ENCODE peak calls at places on chromosomes 3 and 15, in eight cellular contexts. One of them, this sample, is unnamed.

GRCh38 chr3:40613306-40613705 is 88.5 kb downstream of the ZNF621 start:
- DNase-seq in coronary artery: no peak
- DNase-seq in astrocyte of the spinal cord: no peak
- DNase-seq in breast epithelium: no peak
- DNase-seq in adrenal gland: no peak
- DNase-seq in GM12865: no peak
- DNase-seq in ovary: no peak
- DNase-seq in fibroblast of pulmonary artery: no peak
- DNase-seq in this sample: no peak

GRCh38 chr15:77528968-77529319 is 103.8 kb downstream of the LINGO1 start:
- DNase-seq in coronary artery: no peak
- DNase-seq in astrocyte of the spinal cord: no peak
- DNase-seq in breast epithelium: no peak
- DNase-seq in adrenal gland: no peak
- DNase-seq in GM12865: no peak
- DNase-seq in ovary: peak
- DNase-seq in fibroblast of pulmonary artery: no peak
- DNase-seq in this sample: no peak

GRCh38 chr15:90607361-90607760 is 77.6 kb downstream of the CRTC3 start:
- DNase-seq in coronary artery: no peak
- DNase-seq in astrocyte of the spinal cord: no peak
- DNase-seq in breast epithelium: no peak
- DNase-seq in adrenal gland: no peak
- DNase-seq in GM12865: no peak
- DNase-seq in ovary: no peak
- DNase-seq in fibroblast of pulmonary artery: no peak
- DNase-seq in this sample: no peak

GRCh38 chr3:111610189-111610588 is 15.0 kb upstream of the ZBED2 start:
- DNase-seq in coronary artery: no peak
- DNase-seq in astrocyte of the spinal cord: no peak
- DNase-seq in breast epithelium: no peak
- DNase-seq in adrenal gland: no peak
- DNase-seq in GM12865: peak
- DNase-seq in ovary: no peak
- DNase-seq in fibroblast of pulmonary artery: no peak
- DNase-seq in this sample: peak

GRCh38 chr3:56624725-56625124 is 58.3 kb downstream of the TASOR start:
- DNase-seq in coronary artery: no peak
- DNase-seq in astrocyte of the spinal cord: peak
- DNase-seq in breast epithelium: no peak
- DNase-seq in adrenal gland: no peak
- DNase-seq in GM12865: no peak
- DNase-seq in ovary: no peak
- DNase-seq in fibroblast of pulmonary artery: peak
- DNase-seq in this sample: no peak

GRCh38 chr3:159654183-159655134 is 334.2 kb upstream of the IL12A start:
- DNase-seq in coronary artery: no peak
- DNase-seq in astrocyte of the spinal cord: no peak
- DNase-seq in breast epithelium: no peak
- DNase-seq in adrenal gland: no peak
- DNase-seq in GM12865: no peak
- DNase-seq in ovary: no peak
- DNase-seq in fibroblast of pulmonary artery: no peak
- DNase-seq in this sample: no peak

GRCh38 chr3:185280572-185281365 is 26.9 kb upstream of the EHHADH start:
- DNase-seq in coronary artery: no peak
- DNase-seq in astrocyte of the spinal cord: peak
- DNase-seq in breast epithelium: no peak
- DNase-seq in adrenal gland: no peak
- DNase-seq in GM12865: peak
- DNase-seq in ovary: no peak
- DNase-seq in fibroblast of pulmonary artery: peak
- DNase-seq in this sample: no peak

GRCh38 chr15:62835762-62836161 is 206.8 kb upstream of the TPM1 start:
- DNase-seq in coronary artery: no peak
- DNase-seq in astrocyte of the spinal cord: no peak
- DNase-seq in breast epithelium: no peak
- DNase-seq in adrenal gland: no peak
- DNase-seq in GM12865: no peak
- DNase-seq in ovary: no peak
- DNase-seq in fibroblast of pulmonary artery: no peak
- DNase-seq in this sample: no peak

GRCh38 chr3:13343601-13344000 is 76.5 kb downstream of the NUP210 start:
- DNase-seq in coronary artery: no peak
- DNase-seq in astrocyte of the spinal cord: no peak
- DNase-seq in breast epithelium: no peak
- DNase-seq in adrenal gland: no peak
- DNase-seq in GM12865: no peak
- DNase-seq in ovary: no peak
- DNase-seq in fibroblast of pulmonary artery: no peak
- DNase-seq in this sample: no peak
- TF ChIP-seq CTCF in coronary artery: no peak
- TF ChIP-seq CTCF in astrocyte of the spinal cord: no peak
- TF ChIP-seq CTCF in breast epithelium: no peak
- TF ChIP-seq CTCF in adrenal gland: no peak
- TF ChIP-seq CTCF in GM12865: no peak
- TF ChIP-seq CTCF in ovary: no peak
- TF ChIP-seq CTCF in fibroblast of pulmonary artery: no peak
- TF ChIP-seq CTCF in this sample: no peak

GRCh38 chr3:128381609-128382008 is 85.1 kb downstream of the DNAJB8 start:
- DNase-seq in coronary artery: no peak
- DNase-seq in astrocyte of the spinal cord: no peak
- DNase-seq in breast epithelium: no peak
- DNase-seq in adrenal gland: no peak
- DNase-seq in GM12865: no peak
- DNase-seq in ovary: no peak
- DNase-seq in fibroblast of pulmonary artery: no peak
- DNase-seq in this sample: no peak

GRCh38 chr3:128385080-128385832 is 81.4 kb downstream of the DNAJB8 start:
- DNase-seq in coronary artery: peak
- DNase-seq in astrocyte of the spinal cord: peak
- DNase-seq in breast epithelium: peak
- DNase-seq in adrenal gland: peak
- DNase-seq in GM12865: no peak
- DNase-seq in ovary: peak
- DNase-seq in fibroblast of pulmonary artery: peak
- DNase-seq in this sample: no peak

GRCh38 chr3:128382221-128382807 is 84.4 kb downstream of the DNAJB8 start:
- DNase-seq in coronary artery: no peak
- DNase-seq in astrocyte of the spinal cord: no peak
- DNase-seq in breast epithelium: peak
- DNase-seq in adrenal gland: peak
- DNase-seq in GM12865: no peak
- DNase-seq in ovary: no peak
- DNase-seq in fibroblast of pulmonary artery: no peak
- DNase-seq in this sample: no peak

GRCh38 chr3:128380719-128381118 is 86.0 kb downstream of the DNAJB8 start:
- DNase-seq in coronary artery: no peak
- DNase-seq in astrocyte of the spinal cord: no peak
- DNase-seq in breast epithelium: no peak
- DNase-seq in adrenal gland: no peak
- DNase-seq in GM12865: no peak
- DNase-seq in ovary: no peak
- DNase-seq in fibroblast of pulmonary artery: no peak
- DNase-seq in this sample: no peak

DNA sequence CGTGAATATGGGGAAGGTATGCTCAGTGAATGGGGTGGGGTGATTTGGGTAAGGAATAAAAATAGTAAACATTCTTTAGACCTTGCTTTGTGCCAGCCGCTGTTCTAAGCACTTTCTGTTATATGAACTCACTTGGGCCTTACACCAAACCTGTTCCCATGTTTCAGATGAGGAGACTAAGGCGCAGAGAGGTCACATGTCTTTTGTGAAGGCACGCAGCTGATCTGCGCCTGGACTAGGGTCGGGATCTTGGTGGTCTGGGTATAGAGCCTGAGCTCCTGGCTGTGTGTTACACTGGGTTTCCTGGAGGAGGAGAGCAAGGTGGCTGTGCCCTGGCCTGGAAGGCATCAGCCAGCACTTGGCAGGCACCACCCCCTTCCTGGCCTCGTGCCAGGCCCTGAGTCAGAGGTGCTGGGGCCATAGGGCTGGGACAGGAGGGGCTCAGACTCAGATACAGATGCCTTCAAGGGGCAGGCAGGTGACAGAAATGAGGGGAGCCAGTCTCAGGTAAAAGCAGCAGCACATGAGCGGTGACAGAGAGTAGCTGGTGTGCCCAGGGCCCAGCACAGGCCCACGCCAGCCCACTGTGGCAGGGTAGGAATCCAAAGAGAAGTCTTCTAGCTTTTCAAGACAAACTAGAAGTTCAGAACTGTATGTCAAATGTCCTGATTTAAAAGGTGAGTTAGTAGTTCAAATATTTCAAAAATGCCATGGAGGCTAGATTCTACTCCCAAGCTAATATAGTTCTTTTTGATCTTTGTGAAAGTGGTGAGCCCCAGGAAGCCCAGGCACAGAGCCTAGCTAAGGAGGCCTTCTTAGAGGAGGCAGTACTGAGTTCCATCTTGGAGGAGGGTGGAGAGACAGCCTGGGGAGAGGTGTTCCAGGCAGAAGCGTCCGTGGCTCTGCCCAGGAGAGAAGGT is 83.1 kb downstream of the DNAJB8 start:
- DNase-seq in coronary artery: peak
- DNase-seq in astrocyte of the spinal cord: peak
- DNase-seq in breast epithelium: peak
- DNase-seq in adrenal gland: peak
- DNase-seq in GM12865: no peak
- DNase-seq in ovary: peak
- DNase-seq in fibroblast of pulmonary artery: peak
- DNase-seq in this sample: no peak
- H3K4me3 ChIP-seq in coronary artery: no peak
- H3K4me3 ChIP-seq in astrocyte of the spinal cord: no peak
- H3K4me3 ChIP-seq in breast epithelium: no peak
- H3K4me3 ChIP-seq in adrenal gland: no peak
- H3K4me3 ChIP-seq in GM12865: no peak
- H3K4me3 ChIP-seq in ovary: no peak
- H3K4me3 ChIP-seq in fibroblast of pulmonary artery: no peak
- H3K4me3 ChIP-seq in this sample: no peak

GRCh38 chr3:197487911-197488391 is 67.8 kb downstream of the BDH1 start:
- DNase-seq in coronary artery: no peak
- DNase-seq in astrocyte of the spinal cord: peak
- DNase-seq in breast epithelium: peak
- DNase-seq in adrenal gland: peak
- DNase-seq in GM12865: no peak
- DNase-seq in ovary: no peak
- DNase-seq in fibroblast of pulmonary artery: peak
- DNase-seq in this sample: no peak

GRCh38 chr3:197491478-197491877 is 64.3 kb downstream of the BDH1 start:
- DNase-seq in coronary artery: no peak
- DNase-seq in astrocyte of the spinal cord: no peak
- DNase-seq in breast epithelium: no peak
- DNase-seq in adrenal gland: no peak
- DNase-seq in GM12865: no peak
- DNase-seq in ovary: no peak
- DNase-seq in fibroblast of pulmonary artery: no peak
- DNase-seq in this sample: no peak

GRCh38 chr3:197490659-197491058 is 65.1 kb downstream of the BDH1 start:
- DNase-seq in coronary artery: no peak
- DNase-seq in astrocyte of the spinal cord: no peak
- DNase-seq in breast epithelium: no peak
- DNase-seq in adrenal gland: no peak
- DNase-seq in GM12865: no peak
- DNase-seq in ovary: no peak
- DNase-seq in fibroblast of pulmonary artery: no peak
- DNase-seq in this sample: no peak

GRCh38 chr3:197491923-197492664 is 63.7 kb downstream of the BDH1 start:
- DNase-seq in coronary artery: no peak
- DNase-seq in astrocyte of the spinal cord: no peak
- DNase-seq in breast epithelium: no peak
- DNase-seq in adrenal gland: no peak
- DNase-seq in GM12865: no peak
- DNase-seq in ovary: no peak
- DNase-seq in fibroblast of pulmonary artery: no peak
- DNase-seq in this sample: no peak

GRCh38 chr3:197490098-197490497 is 65.7 kb downstream of the BDH1 start:
- DNase-seq in coronary artery: no peak
- DNase-seq in astrocyte of the spinal cord: peak
- DNase-seq in breast epithelium: no peak
- DNase-seq in adrenal gland: no peak
- DNase-seq in GM12865: no peak
- DNase-seq in ovary: no peak
- DNase-seq in fibroblast of pulmonary artery: peak
- DNase-seq in this sample: no peak
- TF ChIP-seq CTCF in coronary artery: no peak
- TF ChIP-seq CTCF in astrocyte of the spinal cord: no peak
- TF ChIP-seq CTCF in breast epithelium: no peak
- TF ChIP-seq CTCF in adrenal gland: no peak
- TF ChIP-seq CTCF in GM12865: no peak
- TF ChIP-seq CTCF in ovary: no peak
- TF ChIP-seq CTCF in fibroblast of pulmonary artery: peak
- TF ChIP-seq CTCF in this sample: no peak

GRCh38 chr15:40421246-40422157 is 15.9 kb downstream of the IVD start:
- DNase-seq in coronary artery: no peak
- DNase-seq in astrocyte of the spinal cord: peak
- DNase-seq in breast epithelium: peak
- DNase-seq in adrenal gland: peak
- DNase-seq in GM12865: peak
- DNase-seq in ovary: peak
- DNase-seq in fibroblast of pulmonary artery: peak
- DNase-seq in this sample: peak
- H3K4me3 ChIP-seq in coronary artery: peak
- H3K4me3 ChIP-seq in astrocyte of the spinal cord: no peak
- H3K4me3 ChIP-seq in breast epithelium: no peak
- H3K4me3 ChIP-seq in adrenal gland: no peak
- H3K4me3 ChIP-seq in GM12865: no peak
- H3K4me3 ChIP-seq in ovary: no peak
- H3K4me3 ChIP-seq in fibroblast of pulmonary artery: no peak
- H3K4me3 ChIP-seq in this sample: no peak

DNA sequence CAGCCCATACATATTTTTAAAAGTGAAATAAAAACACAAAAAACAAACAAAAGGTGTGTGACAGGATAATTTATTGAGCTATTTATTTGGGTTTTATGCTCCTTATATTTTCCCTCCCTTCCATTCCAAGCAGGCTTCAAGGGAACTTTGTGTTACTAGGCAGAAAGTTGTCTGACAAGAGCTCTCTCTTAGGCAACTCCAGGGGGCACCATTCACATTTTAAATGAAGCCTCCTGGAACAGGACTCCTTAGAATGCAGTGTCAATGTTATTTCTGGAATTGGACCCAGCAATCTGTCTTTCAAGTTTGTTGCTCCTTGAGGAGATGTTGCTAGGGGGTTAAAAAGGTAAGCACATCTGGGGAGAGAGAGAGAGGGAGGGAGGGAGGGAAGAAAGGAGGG is 5.4 kb upstream of the RFX7 start:
- DNase-seq in coronary artery: no peak
- DNase-seq in astrocyte of the spinal cord: peak
- DNase-seq in breast epithelium: no peak
- DNase-seq in adrenal gland: peak
- DNase-seq in GM12865: peak
- DNase-seq in ovary: no peak
- DNase-seq in fibroblast of pulmonary artery: peak
- DNase-seq in this sample: no peak
- TF ChIP-seq CTCF in coronary artery: no peak
- TF ChIP-seq CTCF in astrocyte of the spinal cord: peak
- TF ChIP-seq CTCF in breast epithelium: no peak
- TF ChIP-seq CTCF in adrenal gland: peak
- TF ChIP-seq CTCF in GM12865: peak
- TF ChIP-seq CTCF in ovary: no peak
- TF ChIP-seq CTCF in fibroblast of pulmonary artery: peak
- TF ChIP-seq CTCF in this sample: peak

This sample was measured in GM12864.